ENCODE peak calls at places on chromosomes 6 and 20, in seven cellular contexts. Z is lung, H is foreskin fibroblast, F is AG10803, A is tibial nerve, L is keratinocyte, G is cardiac fibroblast. K is an unnamed sample.

GRCh38 chr6:44537306-44538049 is 150.0 kb downstream of the CDC5L start:
- DNase-seq in Z (no peak), H (no peak), F (no peak), A (no peak), L (no peak), G (no peak), K (no peak)

GRCh38 chr20:2822073-2822472 is 5.9 kb downstream of the TMEM239 start:
- DNase-seq in Z (no peak), H (no peak), F (no peak), A (no peak), L (no peak), G (no peak), K (peak; percentile 69)

GRCh38 chr20:51760905-51761544 is 7.2 kb downstream of the ATP9A start:
- DNase-seq in Z (no peak), H (no peak), F (no peak), A (no peak), L (peak; percentile 17), G (peak; percentile 39), K (peak; percentile 38)

GRCh38 chr20:8971669-8972316 is 97.1 kb upstream of the PLCB4 start:
- DNase-seq in Z (no peak), H (no peak), F (no peak), A (no peak), L (no peak), G (no peak), K (no peak)

GRCh38 chr20:45934046-45934586 is 367 bp upstream of the PCIF1 start:
- DNase-seq in Z (peak; percentile 68), H (no peak), F (no peak), A (peak; percentile 37), L (no peak), G (peak; percentile 47), K (peak; percentile 44)

GRCh38 chr6:87250019-87250418 is 72.4 kb upstream of the SMIM8 start:
- DNase-seq in Z (no peak), H (no peak), F (no peak), A (no peak), L (no peak), G (no peak), K (no peak)

GRCh38 chr20:8364734-8365078 is 232.6 kb downstream of the PLCB1 start:
- DNase-seq in Z (no peak), H (no peak), F (no peak), A (no peak), L (no peak), G (no peak), K (no peak)

GRCh38 chr6:104326173-104327001 is 533.3 kb downstream of the HACE1 start:
- DNase-seq in Z (no peak), H (peak; percentile 2), F (peak; percentile 83), A (no peak), L (no peak), G (peak; percentile 90), K (peak; percentile 45)

GRCh38 chr20:25195962-25196700 is 619 bp downstream of the ENTPD6 start:
- DNase-seq in Z (no peak), H (peak; percentile 5), F (no peak), A (no peak), L (no peak), G (peak; percentile 17), K (peak; percentile 12)

GRCh38 chr20:25196701-25197120 is 1.2 kb downstream of the ENTPD6 start:
- DNase-seq in Z (no peak), H (no peak), F (no peak), A (no peak), L (no peak), G (no peak), K (no peak)

GRCh38 chr20:25197173-25197869 is 1.8 kb downstream of the ENTPD6 start:
- DNase-seq in Z (no peak), H (no peak), F (no peak), A (no peak), L (no peak), G (no peak), K (no peak)

GRCh38 chr20:25194333-25194972 is 1.1 kb upstream of the ENTPD6 start:
- DNase-seq in Z (no peak), H (no peak), F (no peak), A (no peak), L (no peak), G (no peak), K (no peak)

DNA sequence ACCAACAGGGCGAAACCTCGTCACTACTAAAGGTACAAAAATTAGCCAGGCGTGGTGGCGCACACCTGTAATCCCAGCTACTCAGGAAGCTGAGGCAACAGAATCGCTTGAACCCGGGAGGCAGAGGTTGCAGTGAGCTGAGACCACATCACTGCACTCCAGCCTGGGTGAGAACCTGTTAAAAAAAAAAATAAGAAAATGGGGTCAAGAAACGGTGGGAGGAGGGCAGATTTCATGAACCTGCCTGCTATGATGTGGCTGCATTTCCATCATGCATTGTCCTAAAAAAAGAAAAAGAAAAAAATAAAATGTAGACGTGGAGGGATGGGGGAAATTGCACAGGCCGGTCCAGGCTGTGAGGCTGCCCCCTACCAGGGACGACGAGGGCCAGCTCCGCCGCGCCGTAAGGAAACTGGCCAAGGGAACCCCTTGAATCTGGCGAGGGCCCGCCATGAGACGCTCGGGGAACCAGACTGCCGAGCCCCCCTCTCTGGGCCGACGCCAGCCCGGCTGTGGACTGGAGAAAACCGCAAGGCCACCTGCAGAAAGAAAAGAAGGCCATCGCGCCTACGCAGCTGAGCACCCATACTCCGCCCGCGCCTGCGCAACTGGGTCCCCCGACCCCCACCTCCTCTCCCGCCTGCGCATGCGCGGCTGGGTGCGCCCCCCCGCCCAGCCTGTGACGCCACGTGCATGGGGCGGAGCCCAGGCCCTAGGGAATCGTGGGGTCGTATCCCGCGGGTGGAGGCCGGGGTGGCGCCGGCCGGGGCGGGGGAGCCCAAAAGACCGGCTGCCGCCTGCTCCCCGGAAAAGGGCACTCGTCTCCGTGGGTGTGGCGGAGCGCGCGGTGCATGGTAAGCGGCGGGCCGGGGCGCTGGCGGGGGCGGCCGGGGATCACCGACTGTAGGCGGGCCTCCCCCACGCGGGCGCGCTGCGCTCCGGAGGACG is at the start of gene ENTPD6:
- DNase-seq in Z (peak; percentile 91), H (peak; percentile 82), F (peak; percentile 81), A (peak; percentile 90), L (peak; percentile 28), G (peak; percentile 87), K (peak; percentile 87)
- TF ChIP-seq CTCF in Z (no peak), H (no peak), F (no peak), A (peak; percentile 6), L (no peak), G (peak; percentile 28), K (no peak)

GRCh38 chr6:6319947-6320811 is at the start of gene F13A1:
- DNase-seq in Z (no peak), H (no peak), F (no peak), A (no peak), L (no peak), G (no peak), K (no peak)
- H3K4me3 ChIP-seq in Z (peak within 1 kb of the TSS; percentile 13), H (no peak within 1 kb of the TSS), F (no peak within 1 kb of the TSS), A (peak within 1 kb of the TSS; percentile 19), L (no peak within 1 kb of the TSS), G (no peak within 1 kb of the TSS), K (no peak within 1 kb of the TSS)

GRCh38 chr6:52877168-52877567 is 32.3 kb downstream of the GSTA3 start:
- DNase-seq in Z (no peak), H (peak; percentile 78), F (peak; percentile 91), A (no peak), L (peak; percentile 5), G (peak; percentile 91), K (peak; percentile 91)

GRCh38 chr6:52881662-52881995 is 27.9 kb downstream of the GSTA3 start:
- DNase-seq in Z (no peak), H (no peak), F (no peak), A (no peak), L (no peak), G (no peak), K (no peak)

GRCh38 chr6:52872031-52872430 is 31.4 kb upstream of the GSTA5 start:
- DNase-seq in Z (no peak), H (no peak), F (no peak), A (no peak), L (no peak), G (no peak), K (peak; percentile 30)

GRCh38 chr6:52877786-52878185 is 31.7 kb downstream of the GSTA3 start:
- DNase-seq in Z (no peak), H (no peak), F (peak; percentile 8), A (no peak), L (no peak), G (peak; percentile 5), K (no peak)

DNA sequence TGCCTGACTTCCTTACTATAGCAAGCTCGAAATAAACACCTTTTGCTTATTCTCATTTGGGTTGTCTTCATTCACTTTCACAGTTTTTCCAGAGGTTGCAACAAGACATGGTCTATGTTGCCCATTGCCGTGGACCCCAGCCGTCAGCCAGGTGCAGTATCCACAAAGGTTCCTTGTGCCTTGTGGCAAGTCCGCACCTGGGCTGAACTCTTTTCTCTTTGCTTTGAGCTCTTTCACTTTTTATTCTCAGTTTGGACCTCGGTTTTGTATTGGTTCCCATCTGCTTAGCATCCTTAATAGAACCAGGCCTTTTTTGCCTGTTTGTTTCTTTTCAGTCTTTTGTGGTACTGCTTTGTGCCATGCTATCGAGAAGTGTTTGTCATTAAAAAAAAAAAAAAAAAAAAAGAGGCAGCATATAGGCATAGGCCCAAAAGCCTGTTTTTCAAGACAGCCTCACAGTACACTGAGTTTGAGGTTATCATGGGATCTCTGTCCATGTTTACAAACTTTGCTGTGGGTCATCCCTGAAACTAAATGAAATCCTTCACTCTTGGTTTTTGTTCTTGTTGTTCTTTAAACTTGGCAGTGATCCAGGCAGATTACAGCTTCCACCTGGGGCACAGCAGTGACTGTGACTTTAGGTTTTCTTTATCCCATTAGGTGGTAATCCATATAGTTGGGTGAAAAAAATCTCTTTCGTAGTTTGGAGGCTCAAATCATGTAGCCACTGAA is 33.3 kb downstream of the GSTA3 start:
- DNase-seq in Z (no peak), H (no peak), F (no peak), A (no peak), L (no peak), G (peak; percentile 3), K (peak; percentile 39)
- TF ChIP-seq CTCF in Z (no peak), H (no peak), F (no peak), A (no peak), L (no peak), G (no peak), K (no peak)

GRCh38 chr6:133247581-133247980 is 6.4 kb downstream of the EYA4 start:
- DNase-seq in Z (no peak), H (no peak), F (no peak), A (no peak), L (no peak), G (no peak), K (no peak)

GRCh38 chr6:133243723-133244122 is 2.6 kb downstream of the EYA4 start:
- DNase-seq in Z (no peak), H (no peak), F (no peak), A (no peak), L (no peak), G (peak; percentile 6), K (no peak)

GRCh38 chr6:133242761-133243590 is 1.8 kb downstream of the EYA4 start:
- DNase-seq in Z (no peak), H (no peak), F (no peak), A (no peak), L (no peak), G (no peak), K (no peak)

GRCh38 chr6:133244502-133244901 is 3.3 kb downstream of the EYA4 start:
- DNase-seq in Z (no peak), H (no peak), F (no peak), A (no peak), L (no peak), G (no peak), K (no peak)

DNA sequence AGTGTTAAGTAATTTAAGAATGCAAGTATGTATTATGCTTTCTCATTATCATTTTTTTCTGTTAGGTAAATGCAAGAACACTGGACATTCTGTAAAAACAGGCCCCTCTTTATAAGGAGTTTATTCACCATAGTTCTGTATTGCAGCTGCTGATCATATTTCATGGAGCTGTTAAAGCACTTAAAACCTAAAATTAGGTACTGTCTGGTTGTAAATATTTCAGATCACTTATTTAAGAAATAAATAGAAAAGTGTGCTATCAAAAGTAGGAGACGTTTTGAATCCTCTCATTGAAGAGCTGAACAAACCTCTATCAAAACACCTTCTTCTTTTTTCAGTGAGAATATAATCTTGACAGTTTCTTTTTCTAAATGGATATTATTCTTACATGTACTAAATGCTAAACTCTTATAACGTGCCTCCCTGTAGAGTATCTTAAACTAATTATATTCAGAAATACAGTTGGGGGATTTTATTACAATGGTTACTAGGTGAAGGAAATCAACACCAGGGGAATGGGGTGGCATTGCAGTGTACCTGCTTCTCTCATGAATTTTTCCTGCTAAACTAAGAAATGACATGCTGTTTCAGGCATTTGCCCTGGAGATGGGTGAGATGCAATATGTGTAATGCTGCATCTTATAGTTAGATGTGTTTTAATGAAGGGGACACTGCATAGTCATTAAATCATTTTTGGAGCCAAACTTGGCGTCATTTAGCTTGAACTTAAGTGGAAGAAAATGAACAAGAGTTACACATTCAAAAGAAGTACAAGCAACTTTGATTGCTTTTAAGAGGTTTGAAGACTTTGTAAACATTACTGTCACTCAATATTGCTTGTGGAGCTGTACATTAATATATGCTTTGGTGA is 4.1 kb downstream of the EYA4 start:
- DNase-seq in Z (no peak), H (no peak), F (no peak), A (no peak), L (no peak), G (no peak), K (no peak)
- H3K4me3 ChIP-seq in Z (no peak overlapping the region), H (no peak overlapping the region), F (no peak overlapping the region), A (no peak overlapping the region), L (no peak overlapping the region), G (no peak overlapping the region), K (no peak overlapping the region)

K was measured in fibroblast of villous mesenchyme.